ENCODE peak calls at places on chromosomes 1 and 21, in seven cellular contexts. M, Y, N, B, L, S and H are unnamed samples.

GRCh38 chr1:193356249-193356648 is 169.8 kb upstream of the B3GALT2 start:
- DNase-seq in M (no peak), Y (no peak), N (no peak), B (no peak), L (no peak), S (no peak), H (no peak)

GRCh38 chr1:231420959-231421615 is 1.0 kb downstream of the EGLN1 start:
- DNase-seq in M (peak; percentile 55), Y (peak; percentile 52), N (peak; percentile 48), B (no peak), L (peak; percentile 83), S (peak; percentile 73), H (peak; percentile 52)

GRCh38 chr1:209835782-209836298 is 8.1 kb downstream of the UTP25 start:
- DNase-seq in M (peak; percentile 75), Y (no peak), N (peak; percentile 67), B (no peak), L (no peak), S (no peak), H (peak; percentile 76)

GRCh38 chr1:932776-933602 is 9.3 kb downstream of the SAMD11 start:
- DNase-seq in M (no peak), Y (no peak), N (no peak), B (no peak), L (no peak), S (no peak), H (no peak)

GRCh38 chr1:9038881-9039760 is 12.9 kb upstream of the SLC2A7 start:
- DNase-seq in M (no peak), Y (no peak), N (no peak), B (no peak), L (no peak), S (no peak), H (no peak)

GRCh38 chr1:63718464-63719075 is 55.2 kb upstream of the ROR1 start:
- DNase-seq in M (no peak), Y (no peak), N (no peak), B (no peak), L (no peak), S (no peak), H (no peak)

GRCh38 chr1:175126347-175126746 is 58.7 kb downstream of the TNN start:
- DNase-seq in M (no peak), Y (no peak), N (no peak), B (no peak), L (no peak), S (no peak), H (no peak)

GRCh38 chr1:235012436-235013210 is 116.0 kb downstream of the TOMM20 start:
- DNase-seq in M (peak; percentile 64), Y (no peak), N (no peak), B (no peak), L (no peak), S (no peak), H (no peak)

GRCh38 chr21:28743723-28744122 is 249.0 kb downstream of the LTN1 start:
- DNase-seq in M (no peak), Y (no peak), N (no peak), B (no peak), L (no peak), S (no peak), H (no peak)

GRCh38 chr1:246213502-246213901 is 293.6 kb downstream of the SMYD3 start:
- DNase-seq in M (no peak), Y (no peak), N (no peak), B (no peak), L (no peak), S (no peak), H (no peak)

GRCh38 chr1:175162955-175163354 is 29.6 kb downstream of the KIAA0040 start:
- DNase-seq in M (no peak), Y (no peak), N (no peak), B (no peak), L (no peak), S (no peak), H (peak; percentile 17)

GRCh38 chr1:216616425-216616824 is 106.8 kb downstream of the ESRRG start:
- DNase-seq in M (no peak), Y (no peak), N (no peak), B (no peak), L (no peak), S (no peak), H (no peak)

GRCh38 chr21:36397606-36398005 is 12.4 kb downstream of the CHAF1B start:
- DNase-seq in M (no peak), Y (no peak), N (no peak), B (no peak), L (no peak), S (peak; percentile 4), H (no peak)

DNA sequence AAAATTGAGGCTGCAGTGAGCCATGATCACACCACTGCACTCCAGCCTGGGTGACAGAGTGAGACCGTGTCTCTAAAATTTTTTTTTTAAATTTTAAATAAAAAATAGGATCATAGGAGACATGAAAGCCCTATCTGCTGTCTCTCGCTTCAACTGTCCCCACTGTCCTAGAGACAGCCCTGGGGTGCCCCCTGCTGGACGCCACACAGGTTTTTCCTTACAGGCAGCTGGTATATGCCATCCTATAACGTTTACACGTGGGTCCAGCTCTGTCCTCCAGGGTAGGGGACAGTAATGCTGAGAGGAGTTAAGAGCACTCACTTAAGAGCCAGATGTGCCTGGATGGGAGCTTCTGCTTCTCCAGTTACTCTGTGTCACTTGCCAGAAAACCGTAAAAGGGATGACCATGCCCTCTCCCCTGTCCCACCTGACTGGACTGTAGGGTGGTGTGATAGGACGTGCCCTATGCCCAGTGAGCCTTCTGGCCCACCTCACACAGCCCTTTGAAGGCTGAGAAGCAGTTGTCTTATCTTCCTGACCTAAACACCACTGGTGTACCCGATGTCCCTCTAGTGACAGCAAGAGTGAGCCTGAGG is 8.5 kb downstream of the FBXO2 start:
- DNase-seq in M (peak; percentile 64), Y (peak; percentile 74), N (peak; percentile 60), B (no peak), L (peak; percentile 90), S (peak; percentile 80), H (peak; percentile 82)
- TF ChIP-seq CTCF in M (peak; percentile 91), Y (peak; percentile 73), N (peak; percentile 74), B (peak; percentile 91), L (peak; percentile 82), S (peak; percentile 55), H (peak; percentile 88)

GRCh38 chr1:165356876-165357275 is 361 bp upstream of the LMX1A start:
- DNase-seq in M (no peak), Y (no peak), N (no peak), B (no peak), L (no peak), S (no peak), H (no peak)
- H3K4me3 ChIP-seq in M (no peak overlapping the region), Y (no peak overlapping the region), N (no peak overlapping the region), B (no peak overlapping the region), L (peak overlapping the region; percentile 46), S (peak overlapping the region; percentile 40), H (no peak overlapping the region)

DNA sequence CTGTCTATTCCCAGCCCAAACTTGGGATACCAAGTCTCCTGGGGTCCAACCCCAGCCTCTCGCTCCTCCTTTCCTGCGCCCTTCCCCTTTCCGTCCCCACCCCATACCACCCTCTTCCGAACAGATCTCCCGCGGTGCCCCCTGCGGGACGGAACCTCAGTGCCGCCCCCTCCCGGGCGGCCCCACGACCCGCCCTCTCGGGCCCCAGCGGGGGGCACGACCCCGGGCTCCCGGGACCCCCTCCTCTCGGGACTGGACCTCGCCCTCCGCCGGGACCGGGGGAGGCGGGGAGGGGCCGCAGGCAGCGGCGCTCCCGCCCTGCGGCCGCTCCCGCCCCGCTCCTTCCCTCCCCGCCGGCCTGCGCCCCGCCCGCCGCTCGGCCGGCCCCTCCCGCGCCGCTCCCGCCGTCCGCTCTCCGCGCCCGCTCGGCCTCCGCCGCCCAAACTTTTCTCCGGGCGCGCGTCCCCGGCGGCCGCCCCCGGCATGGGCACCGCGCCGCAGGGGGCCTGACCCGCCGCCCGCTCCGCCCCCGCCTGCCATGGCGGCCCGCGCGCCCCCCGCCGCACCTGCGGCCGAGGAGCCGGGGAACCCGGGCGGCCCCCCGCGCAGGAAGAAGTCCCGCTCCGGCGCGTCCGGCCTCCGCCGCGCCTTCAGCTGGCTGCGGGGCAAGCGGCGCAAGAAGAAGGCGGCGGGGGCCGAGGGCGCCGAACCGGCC is 39.0 kb upstream of the SYNC start:
- DNase-seq in M (no peak), Y (no peak), N (no peak), B (no peak), L (no peak), S (no peak), H (no peak)
- TF ChIP-seq CTCF in M (peak; percentile 50), Y (peak; percentile 52), N (peak; percentile 47), B (peak; percentile 42), L (peak; percentile 44), S (no peak), H (peak; percentile 29)

GRCh38 chr1:109896681-109897080 is 14.0 kb upstream of the CSF1 start:
- DNase-seq in M (no peak), Y (no peak), N (no peak), B (no peak), L (no peak), S (no peak), H (no peak)
- H3K4me3 ChIP-seq in M (no peak overlapping the region), Y (no peak overlapping the region), N (no peak overlapping the region), B (no peak overlapping the region), L (no peak overlapping the region), S (no peak overlapping the region), H (no peak overlapping the region)

GRCh38 chr21:30382201-30382600 is 10.1 kb upstream of the KRTAP13-2 start:
- DNase-seq in M (no peak), Y (no peak), N (no peak), B (no peak), L (no peak), S (no peak), H (no peak)
- TF ChIP-seq CTCF in M (no peak), Y (no peak), N (no peak), B (no peak), L (no peak), S (no peak), H (no peak)

GRCh38 chr21:33020558-33021100 is 5.1 kb upstream of the OLIG2 start:
- DNase-seq in M (no peak), Y (no peak), N (no peak), B (no peak), L (no peak), S (no peak), H (no peak)

GRCh38 chr21:33019516-33019884 is 6.2 kb upstream of the OLIG2 start:
- DNase-seq in M (no peak), Y (no peak), N (no peak), B (no peak), L (no peak), S (no peak), H (no peak)

GRCh38 chr21:33018707-33019455 is 6.9 kb upstream of the OLIG2 start:
- DNase-seq in M (no peak), Y (no peak), N (no peak), B (no peak), L (no peak), S (no peak), H (no peak)

GRCh38 chr21:33021150-33021549 is 4.6 kb upstream of the OLIG2 start:
- DNase-seq in M (no peak), Y (no peak), N (no peak), B (no peak), L (no peak), S (no peak), H (no peak)

DNA sequence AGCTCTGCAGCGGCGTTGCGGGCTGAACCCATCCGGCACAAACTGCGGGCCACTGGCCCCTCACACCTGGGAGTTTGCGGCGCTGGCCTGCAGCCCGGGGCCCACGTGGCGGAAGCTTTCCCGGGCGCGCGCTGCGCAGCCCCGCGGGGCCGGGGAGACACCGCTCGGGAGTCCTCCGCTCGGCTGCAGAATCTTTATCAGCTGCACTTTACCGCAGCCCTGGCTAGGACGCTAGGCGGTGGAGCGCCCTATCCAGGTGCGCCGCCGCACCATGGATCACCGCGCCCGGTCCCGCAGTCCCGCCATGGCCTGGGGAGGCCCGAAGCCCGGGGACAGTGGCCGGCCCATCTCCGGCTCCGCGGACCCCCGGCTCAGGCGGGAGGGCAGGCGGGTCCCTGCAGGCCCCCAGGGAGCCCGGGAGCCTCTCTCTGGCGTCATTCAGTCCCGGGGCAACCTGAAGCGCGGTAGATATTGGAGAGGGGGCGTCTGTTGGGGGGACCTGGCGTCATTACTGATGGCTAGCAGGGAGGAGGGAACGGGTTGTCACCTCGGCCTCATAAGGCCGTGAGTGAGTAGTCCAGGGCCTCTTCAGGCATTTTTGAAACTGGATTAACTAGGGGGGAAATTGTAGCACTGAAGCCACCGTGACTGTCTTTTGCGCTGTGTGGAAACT is 5.7 kb upstream of the OLIG2 start:
- DNase-seq in M (no peak), Y (no peak), N (no peak), B (no peak), L (no peak), S (no peak), H (no peak)
- H3K4me3 ChIP-seq in M (no peak overlapping the region), Y (no peak overlapping the region), N (no peak overlapping the region), B (no peak overlapping the region), L (no peak overlapping the region), S (no peak overlapping the region), H (no peak overlapping the region)